ENCODE peak calls at places on chromosomes 16 and 17, in four cellular contexts. Y, E, M and Z are unnamed samples.
A peak's percentile ranks its signal among the peaks of the same experiment; 100 is the strongest.

GRCh38 chr17:59846391-59847165 is 46.2 kb downstream of the TUBD1 start:
- DNase-seq in Y (peak; percentile 82), E (peak; percentile 95), M (no peak), Z (no peak)

GRCh38 chr16:19118938-19119431 is 5.2 kb downstream of the ITPRIPL2 start:
- DNase-seq in Y (no peak), E (peak; percentile 81), M (no peak), Z (no peak)

GRCh38 chr17:39239640-39240314 is 14.0 kb upstream of the STAC2 start:
- DNase-seq in Y (peak; percentile 44), E (peak; percentile 29), M (peak; percentile 38), Z (no peak)

GRCh38 chr16:61182416-61182815 is 853.8 kb downstream of the CDH8 start:
- DNase-seq in Y (no peak), E (no peak), M (no peak), Z (no peak)

GRCh38 chr17:57242148-57242547 is 14.2 kb upstream of the MSI2 start:
- DNase-seq in Y (no peak), E (no peak), M (no peak), Z (no peak)

GRCh38 chr16:17435324-17435723 is 35.4 kb downstream of the XYLT1 start:
- DNase-seq in Y (no peak), E (no peak), M (no peak), Z (no peak)

GRCh38 chr16:81004646-81005353 is 1.9 kb downstream of the CMC2 start:
- DNase-seq in Y (peak; percentile 14), E (peak; percentile 53), M (no peak), Z (no peak)

GRCh38 chr17:47742319-47743181 is 9.5 kb downstream of the TBX21 start:
- DNase-seq in Y (no peak), E (no peak), M (no peak), Z (no peak)

GRCh38 chr17:8946476-8946875 is 19.0 kb downstream of the PIK3R5 start:
- DNase-seq in Y (no peak), E (peak; percentile 57), M (no peak), Z (no peak)

GRCh38 chr16:85390511-85391174 is 222.5 kb upstream of the GSE1 start:
- DNase-seq in Y (peak; percentile 50), E (peak; percentile 89), M (no peak), Z (no peak)

GRCh38 chr17:66493283-66494019 is 191.0 kb downstream of the PRKCA start:
- DNase-seq in Y (no peak), E (peak; percentile 58), M (no peak), Z (no peak)

GRCh38 chr17:7479389-7480192 is at the start of gene ZBTB4:
- DNase-seq in Y (no peak), E (no peak), M (no peak), Z (no peak)

GRCh38 chr17:48384164-48384563 is 45.9 kb downstream of the SKAP1 start:
- DNase-seq in Y (no peak), E (no peak), M (no peak), Z (no peak)

GRCh38 chr17:46063239-46063638 is 64.2 kb downstream of the STH start:
- DNase-seq in Y (no peak), E (peak; percentile 86), M (no peak), Z (no peak)

GRCh38 chr16:89365044-89365467 is 125.3 kb downstream of the ANKRD11 start:
- DNase-seq in Y (no peak), E (peak; percentile 87), M (no peak), Z (no peak)

GRCh38 chr16:67177743-67178699 is 5.7 kb downstream of the MATCAP1 start:
- DNase-seq in Y (peak; percentile 81), E (peak; percentile 94), M (no peak), Z (no peak)

GRCh38 chr16:15811778-15812750 is 44.8 kb downstream of the MYH11 start:
- DNase-seq in Y (no peak), E (peak; percentile 86), M (no peak), Z (no peak)

GRCh38 chr17:53150101-53150698 is 672.5 kb upstream of the KIF2B start:
- DNase-seq in Y (peak; percentile 8), E (no peak), M (no peak), Z (no peak)

GRCh38 chr16:500699-501098 is 26.8 kb upstream of the CAPN15 start:
- DNase-seq in Y (no peak), E (no peak), M (no peak), Z (no peak)

GRCh38 chr16:61007694-61008093 is 1028.5 kb downstream of the CDH8 start:
- DNase-seq in Y (no peak), E (no peak), M (no peak), Z (no peak)

GRCh38 chr16:86755571-86756006 is 177.2 kb downstream of the FOXL1 start:
- DNase-seq in Y (no peak), E (no peak), M (no peak), Z (no peak)

GRCh38 chr16:81204794-81205680 is 33.5 kb upstream of the BCO1 start:
- DNase-seq in Y (no peak), E (peak; percentile 36), M (no peak), Z (no peak)

GRCh38 chr16:54812229-54812628 is 118.4 kb upstream of the IRX5 start:
- DNase-seq in Y (no peak), E (no peak), M (no peak), Z (no peak)

GRCh38 chr16:58074657-58075056 is 49.1 kb downstream of the MMP15 start:
- DNase-seq in Y (no peak), E (no peak), M (no peak), Z (no peak)

GRCh38 chr17:41307647-41308046 is 1.5 kb downstream of the KRTAP16-1 start:
- DNase-seq in Y (peak; percentile 26), E (no peak), M (no peak), Z (no peak)

GRCh38 chr16:80700558-80700957 is 103.8 kb downstream of the CDYL2 start:
- DNase-seq in Y (no peak), E (no peak), M (no peak), Z (no peak)

GRCh38 chr17:19933221-19933620 is 44.4 kb downstream of the AKAP10 start:
- DNase-seq in Y (no peak), E (no peak), M (no peak), Z (no peak)

GRCh38 chr16:22900863-22901262 is 86.9 kb downstream of the HS3ST2 start:
- DNase-seq in Y (no peak), E (no peak), M (no peak), Z (no peak)

GRCh38 chr16:84839956-84840355 is 20.2 kb downstream of the CRISPLD2 start:
- DNase-seq in Y (no peak), E (peak; percentile 14), M (no peak), Z (no peak)

GRCh38 chr16:85240982-85241924 is 129.0 kb upstream of the CIBAR2 start:
- DNase-seq in Y (no peak), E (no peak), M (no peak), Z (no peak)